ENCODE peak calls at places on chromosomes 6 and 20, in four cellular contexts. One of them, this sample, is unnamed.

GRCh38 chr6:121573466-121573865 is 138.0 kb downstream of the GJA1 start:
- DNase-seq in H1: no peak
- DNase-seq in HepG2: no peak
- DNase-seq in HL-60: no peak
- DNase-seq in this sample: no peak

GRCh38 chr6:142235247-142235646 is 66.6 kb upstream of the ADGRG6 start:
- DNase-seq in HL-60: no peak
- DNase-seq in HepG2: peak
- DNase-seq in H1: no peak
- DNase-seq in this sample: no peak

GRCh38 chr6:129795261-129795660 is 65.9 kb downstream of the TMEM244 start:
- DNase-seq in HepG2: no peak
- DNase-seq in H1: no peak
- DNase-seq in HL-60: no peak
- DNase-seq in this sample: no peak

GRCh38 chr6:101397199-101397598 is 3.7 kb downstream of the GRIK2 start:
- DNase-seq in HL-60: no peak
- DNase-seq in HepG2: peak
- DNase-seq in H1: no peak
- DNase-seq in this sample: peak

GRCh38 chr6:140636698-140637402 is 1262.4 kb upstream of the CITED2 start:
- DNase-seq in HL-60: no peak
- DNase-seq in HepG2: no peak
- DNase-seq in H1: peak
- DNase-seq in this sample: no peak

GRCh38 chr6:76422814-76423213 is 350.4 kb upstream of the IMPG1 start:
- DNase-seq in H1: no peak
- DNase-seq in HepG2: no peak
- DNase-seq in HL-60: no peak
- DNase-seq in this sample: no peak

GRCh38 chr20:47090835-47091234 is 196.2 kb downstream of the EYA2 start:
- DNase-seq in HepG2: no peak
- DNase-seq in H1: no peak
- DNase-seq in HL-60: no peak
- DNase-seq in this sample: no peak

GRCh38 chr6:154249499-154250298 is 106.9 kb downstream of the IPCEF1 start:
- DNase-seq in H1: no peak
- DNase-seq in HL-60: no peak
- DNase-seq in HepG2: no peak
- DNase-seq in this sample: no peak

GRCh38 chr20:24359306-24359705 is 110.1 kb upstream of the SYNDIG1 start:
- DNase-seq in HepG2: no peak
- DNase-seq in HL-60: no peak
- DNase-seq in H1: no peak
- DNase-seq in this sample: no peak

GRCh38 chr6:48080227-48081009 is 30.6 kb downstream of the PTCHD4 start:
- DNase-seq in H1: no peak
- DNase-seq in HL-60: no peak
- DNase-seq in HepG2: peak
- DNase-seq in this sample: no peak

GRCh38 chr20:44714701-44715494 is at the start of gene CCN5:
- DNase-seq in H1: no peak
- DNase-seq in HL-60: no peak
- DNase-seq in HepG2: peak
- DNase-seq in this sample: peak

GRCh38 chr6:97445406-97445805 is 162.4 kb upstream of the MMS22L start:
- DNase-seq in HL-60: no peak
- DNase-seq in H1: no peak
- DNase-seq in HepG2: no peak
- DNase-seq in this sample: no peak

GRCh38 chr20:49592120-49592519 is 24.2 kb upstream of the PTGIS start:
- DNase-seq in HepG2: no peak
- DNase-seq in HL-60: no peak
- DNase-seq in H1: no peak
- DNase-seq in this sample: no peak

GRCh38 chr6:108589244-108589730 is 28.6 kb downstream of the FOXO3 start:
- DNase-seq in HL-60: no peak
- DNase-seq in HepG2: peak
- DNase-seq in H1: peak
- DNase-seq in this sample: peak

GRCh38 chr6:112286756-112287155 is 32.4 kb upstream of the LAMA4 start:
- DNase-seq in HL-60: no peak
- DNase-seq in H1: no peak
- DNase-seq in HepG2: no peak
- DNase-seq in this sample: no peak

GRCh38 chr6:41723178-41723935 is 12.1 kb downstream of the TFEB start:
- DNase-seq in H1: no peak
- DNase-seq in HepG2: peak
- DNase-seq in HL-60: peak
- DNase-seq in this sample: peak

GRCh38 chr6:100599088-100599770 is 134.5 kb upstream of the SIM1 start:
- DNase-seq in HepG2: no peak
- DNase-seq in HL-60: no peak
- DNase-seq in H1: no peak
- DNase-seq in this sample: no peak

GRCh38 chr20:63639093-63639860 is 12.4 kb upstream of the GMEB2 start:
- DNase-seq in HL-60: no peak
- DNase-seq in HepG2: no peak
- DNase-seq in H1: no peak
- DNase-seq in this sample: no peak

GRCh38 chr20:4555188-4555893 is 166.4 kb upstream of the PRND start:
- DNase-seq in HepG2: no peak
- DNase-seq in HL-60: no peak
- DNase-seq in H1: no peak
- DNase-seq in this sample: no peak

GRCh38 chr6:1029196-1029595 is 282.7 kb upstream of the FOXQ1 start:
- DNase-seq in HepG2: no peak
- DNase-seq in H1: no peak
- DNase-seq in HL-60: no peak
- DNase-seq in this sample: no peak

GRCh38 chr6:37310980-37311379 is 42.8 kb upstream of the RNF8 start:
- DNase-seq in HepG2: no peak
- DNase-seq in HL-60: no peak
- DNase-seq in H1: no peak
- DNase-seq in this sample: no peak

GRCh38 chr6:157885211-157885788 is 62.3 kb downstream of the SNX9 start:
- DNase-seq in HL-60: no peak
- DNase-seq in H1: no peak
- DNase-seq in HepG2: no peak
- DNase-seq in this sample: no peak

GRCh38 chr6:163554663-163555062 is 140.1 kb downstream of the QKI start:
- DNase-seq in HL-60: no peak
- DNase-seq in H1: no peak
- DNase-seq in HepG2: peak
- DNase-seq in this sample: peak
- TF ChIP-seq GABPA in HL-60: no peak
- TF ChIP-seq GABPA in H1: no peak
- TF ChIP-seq GABPA in HepG2: no peak
- TF ChIP-seq GABPA in this sample: no peak

GRCh38 chr6:159109391-159109790 is 59.8 kb upstream of the FNDC1 start:
- DNase-seq in HepG2: no peak
- DNase-seq in H1: no peak
- DNase-seq in HL-60: no peak
- DNase-seq in this sample: no peak
- TF ChIP-seq GABPA in HepG2: no peak
- TF ChIP-seq GABPA in H1: no peak
- TF ChIP-seq GABPA in HL-60: no peak
- TF ChIP-seq GABPA in this sample: no peak

GRCh38 chr6:25042599-25042936 is 106.8 kb upstream of the RIPOR2 start:
- DNase-seq in HepG2: no peak
- DNase-seq in H1: no peak
- DNase-seq in HL-60: no peak
- DNase-seq in this sample: no peak
- TF ChIP-seq GABPA in HepG2: no peak
- TF ChIP-seq GABPA in H1: no peak
- TF ChIP-seq GABPA in HL-60: no peak
- TF ChIP-seq GABPA in this sample: no peak

GRCh38 chr20:22532598-22532997 is 51.8 kb downstream of the FOXA2 start:
- DNase-seq in H1: no peak
- DNase-seq in HepG2: no peak
- DNase-seq in HL-60: no peak
- DNase-seq in this sample: no peak

GRCh38 chr20:22536956-22537756 is 47.2 kb downstream of the FOXA2 start:
- DNase-seq in HL-60: no peak
- DNase-seq in HepG2: peak
- DNase-seq in H1: no peak
- DNase-seq in this sample: no peak

GRCh38 chr20:22535483-22535882 is 48.9 kb downstream of the FOXA2 start:
- DNase-seq in HL-60: no peak
- DNase-seq in HepG2: no peak
- DNase-seq in H1: no peak
- DNase-seq in this sample: no peak

GRCh38 chr20:22533823-22534751 is 50.3 kb downstream of the FOXA2 start:
- DNase-seq in H1: no peak
- DNase-seq in HepG2: peak
- DNase-seq in HL-60: no peak
- DNase-seq in this sample: no peak

GRCh38 chr20:22536141-22536828 is 48.1 kb downstream of the FOXA2 start:
- DNase-seq in HepG2: no peak
- DNase-seq in H1: no peak
- DNase-seq in HL-60: no peak
- DNase-seq in this sample: no peak
- TF ChIP-seq GABPA in HepG2: no peak
- TF ChIP-seq GABPA in H1: no peak
- TF ChIP-seq GABPA in HL-60: no peak
- TF ChIP-seq GABPA in this sample: no peak

GRCh38 chr6:166032366-166033171 is 135.1 kb downstream of the TBXT start:
- DNase-seq in HepG2: no peak
- DNase-seq in H1: no peak
- DNase-seq in HL-60: no peak
- DNase-seq in this sample: no peak
- TF ChIP-seq GABPA in HepG2: no peak
- TF ChIP-seq GABPA in H1: no peak
- TF ChIP-seq GABPA in HL-60: no peak
- TF ChIP-seq GABPA in this sample: no peak

GRCh38 chr6:4937414-4937813 is 66.4 kb downstream of the RPP40 start:
- DNase-seq in H1: no peak
- DNase-seq in HL-60: no peak
- DNase-seq in HepG2: no peak
- DNase-seq in this sample: no peak

GRCh38 chr6:4939241-4939640 is 64.6 kb downstream of the RPP40 start:
- DNase-seq in HL-60: no peak
- DNase-seq in HepG2: no peak
- DNase-seq in H1: no peak
- DNase-seq in this sample: no peak

GRCh38 chr6:4936681-4937041 is 67.2 kb downstream of the RPP40 start:
- DNase-seq in H1: no peak
- DNase-seq in HepG2: peak
- DNase-seq in HL-60: peak
- DNase-seq in this sample: peak

GRCh38 chr6:4935486-4935885 is 68.4 kb downstream of the RPP40 start:
- DNase-seq in H1: no peak
- DNase-seq in HL-60: no peak
- DNase-seq in HepG2: no peak
- DNase-seq in this sample: no peak

DNA sequence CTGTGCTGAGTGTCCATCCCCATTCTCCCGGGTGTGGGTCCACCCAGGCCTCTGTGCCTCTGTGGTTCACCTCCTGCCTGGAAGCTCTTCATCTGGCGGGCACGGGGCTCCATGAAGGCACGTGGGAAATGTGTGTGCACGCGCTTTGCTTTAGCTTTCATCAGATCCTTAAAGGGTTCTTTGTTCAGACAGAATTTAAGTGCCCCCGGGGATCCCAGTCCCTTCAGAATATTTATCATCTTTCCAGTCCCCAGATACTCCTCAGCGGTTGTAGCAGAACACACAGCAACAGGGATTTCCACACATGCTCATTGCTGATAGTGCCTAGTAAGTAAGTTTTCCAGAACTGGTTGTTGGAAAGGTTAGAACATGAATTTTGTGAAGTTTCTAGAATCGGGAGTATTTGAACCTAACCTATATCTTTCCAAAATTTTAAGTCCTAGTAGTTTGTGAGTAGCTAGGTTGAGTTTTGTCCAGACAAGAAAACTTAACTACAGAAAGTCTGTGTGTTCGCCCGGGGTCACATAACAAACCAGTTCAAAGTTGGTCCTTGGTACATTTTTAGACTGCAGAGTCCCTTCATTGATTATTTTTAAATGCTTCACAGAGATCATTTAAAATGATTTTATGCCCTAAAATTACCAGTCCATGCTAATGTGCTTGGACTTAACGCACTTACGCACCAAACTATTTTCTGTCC is 67.7 kb downstream of the RPP40 start:
- DNase-seq in HepG2: no peak
- DNase-seq in H1: no peak
- DNase-seq in HL-60: no peak
- DNase-seq in this sample: no peak
- TF ChIP-seq GABPA in HepG2: no peak
- TF ChIP-seq GABPA in H1: no peak
- TF ChIP-seq GABPA in HL-60: no peak
- TF ChIP-seq GABPA in this sample: no peak

This sample was measured in K562.